ENCODE peak calls at places on chromosomes 7 and 10, in four cellular contexts. One of them, this sample, is unnamed.

GRCh38 chr10:111475720-111476119 is 398.9 kb downstream of the ADRA2A start:
- DNase-seq in K562: no peak
- DNase-seq in Panc1: no peak
- DNase-seq in HepG2: peak
- DNase-seq in this sample: no peak

GRCh38 chr10:93752761-93753160 is 5.0 kb upstream of the LGI1 start:
- DNase-seq in HepG2: no peak
- DNase-seq in Panc1: peak
- DNase-seq in K562: no peak
- DNase-seq in this sample: peak

GRCh38 chr7:139602143-139602722 is 78.7 kb downstream of the CLEC2L start:
- DNase-seq in Panc1: no peak
- DNase-seq in K562: peak
- DNase-seq in HepG2: peak
- DNase-seq in this sample: peak

GRCh38 chr10:34814228-34815173 is 595 bp downstream of the PARD3 start:
- DNase-seq in HepG2: peak
- DNase-seq in K562: peak
- DNase-seq in Panc1: no peak
- DNase-seq in this sample: no peak

GRCh38 chr7:25496394-25497103 is 268.3 kb upstream of the NPVF start:
- DNase-seq in HepG2: no peak
- DNase-seq in Panc1: no peak
- DNase-seq in K562: no peak
- DNase-seq in this sample: no peak

GRCh38 chr10:120492366-120492765 is 35.3 kb downstream of the PLPP4 start:
- DNase-seq in Panc1: no peak
- DNase-seq in HepG2: no peak
- DNase-seq in K562: no peak
- DNase-seq in this sample: no peak

GRCh38 chr10:129970404-129971364 is 6.6 kb upstream of the EBF3 start:
- DNase-seq in K562: no peak
- DNase-seq in HepG2: no peak
- DNase-seq in Panc1: no peak
- DNase-seq in this sample: no peak

GRCh38 chr10:1179346-1180070 is 123.3 kb downstream of the WDR37 start:
- DNase-seq in K562: no peak
- DNase-seq in HepG2: no peak
- DNase-seq in Panc1: no peak
- DNase-seq in this sample: no peak

GRCh38 chr10:50501478-50501877 is 122.3 kb downstream of the SGMS1 start:
- DNase-seq in K562: peak
- DNase-seq in HepG2: peak
- DNase-seq in Panc1: no peak
- DNase-seq in this sample: no peak

GRCh38 chr10:97543025-97543546 is 29.5 kb upstream of the ANKRD2 start:
- DNase-seq in HepG2: peak
- DNase-seq in Panc1: peak
- DNase-seq in K562: peak
- DNase-seq in this sample: peak

GRCh38 chr10:14573666-14574261 is 200.9 kb downstream of the FAM107B start:
- DNase-seq in K562: no peak
- DNase-seq in Panc1: peak
- DNase-seq in HepG2: no peak
- DNase-seq in this sample: peak

GRCh38 chr7:98223898-98224700 is 12.9 kb downstream of the BHLHA15 start:
- DNase-seq in K562: no peak
- DNase-seq in Panc1: no peak
- DNase-seq in HepG2: no peak
- DNase-seq in this sample: no peak
- TF ChIP-seq TCF7L2 in K562: no peak
- TF ChIP-seq TCF7L2 in Panc1: no peak
- TF ChIP-seq TCF7L2 in HepG2: no peak
- TF ChIP-seq TCF7L2 in this sample: no peak

GRCh38 chr10:131571346-131571745 is 259.8 kb upstream of the TCERG1L start:
- DNase-seq in HepG2: no peak
- DNase-seq in Panc1: no peak
- DNase-seq in K562: no peak
- DNase-seq in this sample: no peak

GRCh38 chr10:131573256-131574215 is 262.0 kb upstream of the TCERG1L start:
- DNase-seq in HepG2: no peak
- DNase-seq in K562: no peak
- DNase-seq in Panc1: no peak
- DNase-seq in this sample: no peak

GRCh38 chr10:131570716-131571307 is 259.3 kb upstream of the TCERG1L start:
- DNase-seq in Panc1: no peak
- DNase-seq in HepG2: no peak
- DNase-seq in K562: no peak
- DNase-seq in this sample: no peak

GRCh38 chr10:131569851-131570715 is 258.6 kb upstream of the TCERG1L start:
- DNase-seq in Panc1: no peak
- DNase-seq in HepG2: no peak
- DNase-seq in K562: peak
- DNase-seq in this sample: no peak

GRCh38 chr10:131571845-131572244 is 260.3 kb upstream of the TCERG1L start:
- DNase-seq in Panc1: no peak
- DNase-seq in HepG2: no peak
- DNase-seq in K562: no peak
- DNase-seq in this sample: no peak
- TF ChIP-seq SIN3A in Panc1: no peak
- TF ChIP-seq SIN3A in HepG2: no peak
- TF ChIP-seq SIN3A in K562: no peak
- TF ChIP-seq SIN3A in this sample: no peak

GRCh38 chr7:128446306-128446705 is 9.4 kb upstream of the HILPDA start:
- DNase-seq in Panc1: no peak
- DNase-seq in HepG2: no peak
- DNase-seq in K562: no peak
- DNase-seq in this sample: no peak
- TF ChIP-seq TCF7L2 in Panc1: no peak
- TF ChIP-seq TCF7L2 in HepG2: no peak
- TF ChIP-seq TCF7L2 in K562: no peak
- TF ChIP-seq TCF7L2 in this sample: no peak

DNA sequence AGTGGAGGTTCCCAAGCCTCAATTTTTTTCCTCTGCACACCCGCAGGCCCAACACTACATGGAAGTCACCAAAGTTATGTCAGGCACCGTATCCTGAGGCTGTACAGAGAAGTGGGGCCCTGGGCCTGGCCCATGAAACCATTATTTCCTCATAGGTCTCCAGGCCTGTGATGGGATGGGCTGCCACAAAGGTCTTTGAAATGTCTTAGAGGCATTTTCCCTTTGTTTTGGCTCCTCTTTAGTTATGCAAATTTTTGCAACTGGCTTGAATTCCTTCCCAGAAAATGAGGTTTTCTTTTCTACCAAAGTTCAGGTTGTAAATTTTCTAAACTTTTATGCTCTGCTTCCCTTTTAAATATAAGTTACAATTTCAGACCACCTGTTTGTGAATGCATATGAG is 365.2 kb downstream of the HGF start:
- DNase-seq in HepG2: no peak
- DNase-seq in K562: no peak
- DNase-seq in Panc1: no peak
- DNase-seq in this sample: no peak
- TF ChIP-seq SIN3A in HepG2: no peak
- TF ChIP-seq SIN3A in K562: no peak
- TF ChIP-seq SIN3A in Panc1: no peak
- TF ChIP-seq SIN3A in this sample: no peak

GRCh38 chr7:33130184-33130583 is 820 bp downstream of the BBS9 start:
- DNase-seq in Panc1: no peak
- DNase-seq in K562: no peak
- DNase-seq in HepG2: no peak
- DNase-seq in this sample: no peak
- TF ChIP-seq TCF7L2 in Panc1: no peak
- TF ChIP-seq TCF7L2 in K562: no peak
- TF ChIP-seq TCF7L2 in HepG2: no peak
- TF ChIP-seq TCF7L2 in this sample: no peak

DNA sequence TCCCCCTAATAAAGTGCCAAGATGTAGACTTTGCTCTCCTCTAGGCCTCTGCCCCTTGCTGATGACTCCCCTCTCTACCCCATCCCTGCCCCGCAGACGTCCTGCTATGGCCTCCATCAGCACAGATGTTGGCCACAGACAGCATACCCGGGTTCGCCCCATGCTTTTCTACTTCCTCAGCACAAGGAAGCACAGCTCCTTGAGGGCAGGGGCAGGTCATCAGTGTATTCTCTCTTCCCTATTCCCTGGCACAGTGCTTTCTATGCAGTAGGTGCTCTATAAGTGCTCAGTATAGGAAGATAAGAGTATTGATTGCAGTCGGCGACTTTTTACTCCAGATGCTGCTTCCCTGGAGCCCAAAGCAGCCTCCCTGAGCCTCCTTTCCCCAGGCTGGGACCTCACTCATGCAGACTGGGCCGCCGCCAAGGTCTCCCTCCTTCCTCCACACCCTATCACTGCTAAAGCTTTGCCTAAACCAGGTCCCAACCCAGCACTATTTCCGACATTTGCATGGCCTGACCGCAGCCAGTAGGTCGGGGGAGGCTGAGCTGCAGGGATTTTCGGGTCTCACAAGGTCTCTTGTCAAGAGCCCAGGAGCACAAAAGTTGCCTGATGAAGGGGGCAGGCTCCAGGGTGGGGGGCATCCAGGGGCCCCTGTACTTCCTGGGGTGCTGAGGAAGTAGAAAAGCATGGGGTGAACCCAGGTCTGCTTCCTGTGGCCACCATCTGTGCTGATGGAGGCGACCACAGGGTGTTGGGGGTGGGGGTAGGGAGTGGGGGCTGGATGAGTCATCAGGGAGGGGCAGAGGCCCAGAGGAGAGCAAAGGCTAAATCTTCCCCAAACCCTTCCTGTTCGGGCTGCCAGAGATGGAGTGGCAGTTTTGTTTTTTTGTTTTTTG is 8.0 kb downstream of the CALHM3 start:
- DNase-seq in K562: peak
- DNase-seq in Panc1: no peak
- DNase-seq in HepG2: no peak
- DNase-seq in this sample: no peak
- TF ChIP-seq SIN3A in K562: no peak
- TF ChIP-seq SIN3A in Panc1: no peak
- TF ChIP-seq SIN3A in HepG2: no peak
- TF ChIP-seq SIN3A in this sample: no peak